ENCODE peak calls at places on chromosomes 4 and X, in four cellular contexts. A is HuH-7; I is activated T-cell treated with anti-CD3 and anti-CD28 coated beads, Interleukin-2, amount 50 U/mL, for 72 hours; P is GM23248. R is an unnamed sample.

GRCh38 chr4:184536881-184537248 is 62.5 kb upstream of the IRF2 start:
- DNase-seq in A (no peak), I (no peak), P (peak; percentile 38), R (no peak)

GRCh38 chr4:4358093-4358840 is 28.6 kb upstream of the NSG1 start:
- DNase-seq in A (no peak), I (no peak), P (no peak), R (no peak)

GRCh38 chrX:118945921-118946320 is 28.5 kb upstream of the LONRF3 start:
- DNase-seq in A (no peak), I (no peak), P (no peak), R (no peak)

GRCh38 chr4:61202638-61203495 is 2.7 kb downstream of the ADGRL3 start:
- DNase-seq in A (peak; percentile 21), I (no peak), P (no peak), R (no peak)

GRCh38 chr4:120922390-120923200 is at the start of gene PRDM5:
- DNase-seq in A (no peak), I (peak; percentile 16), P (peak; percentile 71), R (no peak)

GRCh38 chrX:54747713-54748393 is 50.2 kb downstream of the ITIH6 start:
- DNase-seq in A (no peak), I (no peak), P (no peak), R (no peak)

GRCh38 chr4:1445716-1446445 is 39.6 kb upstream of the NKX1-1 start:
- DNase-seq in A (no peak), I (no peak), P (no peak), R (no peak)

GRCh38 chr4:2937986-2938385 is 25.2 kb downstream of the NOP14 start:
- DNase-seq in A (no peak), I (no peak), P (no peak), R (no peak)

GRCh38 chrX:78517124-78517523 is 142.0 kb downstream of the RTL3 start:
- DNase-seq in A (no peak), I (peak; percentile 73), P (no peak), R (peak; percentile 52)

GRCh38 chr4:168451744-168452394 is 28.4 kb downstream of the DDX60L start:
- DNase-seq in A (no peak), I (no peak), P (peak; percentile 53), R (no peak)

GRCh38 chrX:153636716-153637115 is 10.3 kb upstream of the DUSP9 start:
- DNase-seq in A (no peak), I (no peak), P (no peak), R (no peak)

GRCh38 chr4:110518889-110519490 is 43.0 kb downstream of the ENPEP start:
- DNase-seq in A (no peak), I (peak; percentile 21), P (peak; percentile 57), R (peak; percentile 26)

GRCh38 chr4:115028682-115029385 is 84.6 kb downstream of the NDST4 start:
- DNase-seq in A (no peak), I (no peak), P (peak; percentile 8), R (no peak)

GRCh38 chr4:75432683-75433082 is 81.5 kb downstream of the RCHY1 start:
- DNase-seq in A (peak; percentile 49), I (no peak), P (peak; percentile 35), R (peak; percentile 35)

GRCh38 chr4:2725380-2725779 is 30.8 kb downstream of the TNIP2 start:
- DNase-seq in A (no peak), I (no peak), P (no peak), R (no peak)

GRCh38 chr4:7342223-7342576 is 92.5 kb downstream of the PSAPL1 start:
- DNase-seq in A (no peak), I (no peak), P (no peak), R (no peak)

GRCh38 chr4:128675083-128675482 is 134.4 kb upstream of the JADE1 start:
- DNase-seq in A (no peak), I (no peak), P (no peak), R (no peak)

GRCh38 chr4:87839309-87839946 is 6.7 kb downstream of the MEPE start:
- DNase-seq in A (no peak), I (peak; percentile 5), P (peak; percentile 71), R (peak; percentile 57)

GRCh38 chrX:66638591-66639500 is at the start of gene EDA2R:
- DNase-seq in A (no peak), I (peak; percentile 61), P (peak; percentile 82), R (peak; percentile 73)

R was measured in KBM-7.